ENCODE peak calls at places on chromosome 15, in nine cellular contexts. B is SK-N-SH; Y is heart right ventricle; R is cerebellum; X is iris pigment epithelial cell; F is occipital lobe; K is left ventricle myocardium inferior; S is stimulated activated CD8-positive, alpha-beta memory T cell treated with anti-CD3 and anti-CD28 coated beads, Interleukin-12 subunit alpha, Interleukin-12 subunit beta, amount 100 ng/mL, for 1 hour; A is brain microvascular endothelial cell. I is an unnamed sample.

GRCh38 chr15:74040115-74040850 is 42.1 kb downstream of the GOLGA6A start:
- DNase-seq in B (no peak), Y (peak; percentile 76), R (no peak), X (peak; percentile 85), F (no peak), K (peak; percentile 48), S (no peak), A (peak; percentile 97), I (no peak)

GRCh38 chr15:79769933-79770332 is 126.9 kb downstream of the MTHFS start:
- DNase-seq in B (no peak), Y (no peak), R (no peak), X (no peak), F (no peak), K (no peak), S (no peak), A (no peak), I (no peak)

GRCh38 chr15:39798382-39798781 is 15.7 kb upstream of the FSIP1 start:
- DNase-seq in B (no peak), Y (no peak), R (no peak), X (no peak), F (no peak), K (no peak), S (no peak), A (no peak), I (no peak)

GRCh38 chr15:64883997-64884511 is 27.6 kb upstream of the ANKDD1A start:
- DNase-seq in B (peak; percentile 58), Y (peak; percentile 80), R (no peak), X (peak; percentile 96), F (no peak), K (peak; percentile 70), S (peak; percentile 58), A (peak; percentile 90), I (peak; percentile 53)

GRCh38 chr15:74889390-74889881 is 406 bp upstream of the MPI start:
- DNase-seq in B (peak; percentile 54), Y (peak; percentile 59), R (peak; percentile 68), X (peak; percentile 45), F (peak; percentile 59), K (peak; percentile 57), S (no peak), A (peak; percentile 29), I (no peak)

GRCh38 chr15:37695719-37696118 is 238.7 kb upstream of the TMCO5A start:
- DNase-seq in B (no peak), Y (no peak), R (no peak), X (peak; percentile 45), F (no peak), K (no peak), S (no peak), A (peak; percentile 41), I (no peak)

GRCh38 chr15:48084759-48085420 is 35.9 kb upstream of the SLC24A5 start:
- DNase-seq in B (peak; percentile 26), Y (no peak), R (no peak), X (peak; percentile 64), F (no peak), K (no peak), S (no peak), A (peak; percentile 65), I (peak; percentile 12)

GRCh38 chr15:82021992-82022391 is 23.8 kb downstream of the MEX3B start:
- DNase-seq in B (peak; percentile 25), Y (peak; percentile 57), R (no peak), X (peak; percentile 56), F (no peak), K (no peak), S (no peak), A (peak; percentile 21), I (peak; percentile 79)

GRCh38 chr15:32701863-32702262 is 15.9 kb upstream of the GREM1 start:
- DNase-seq in B (no peak), Y (no peak), R (no peak), X (peak; percentile 23), F (no peak), K (no peak), S (no peak), A (no peak), I (no peak)

GRCh38 chr15:29364429-29365078 is 94.9 kb upstream of the NSMCE3 start:
- DNase-seq in B (no peak), Y (no peak), R (no peak), X (peak; percentile 55), F (no peak), K (no peak), S (no peak), A (peak; percentile 52), I (no peak)

GRCh38 chr15:34588046-34588674 is 4.7 kb upstream of the GOLGA8B start:
- DNase-seq in B (peak; percentile 71), Y (peak; percentile 47), R (peak; percentile 71), X (peak; percentile 83), F (peak; percentile 32), K (no peak), S (no peak), A (peak; percentile 80), I (peak; percentile 24)

I was measured in NCI-H1105.